ENCODE peak calls at places on chromosomes 11 and 22, in six cellular contexts. One of them, this sample, is unnamed.

GRCh38 chr11:19792510-19792909 is 79.9 kb downstream of the NAV2 start:
- DNase-seq in pancreas: no peak
- DNase-seq in breast epithelium: no peak
- DNase-seq in KBM-7: no peak
- DNase-seq in fibroblast of villous mesenchyme: peak; percentile 89
- DNase-seq in GM19239: no peak
- DNase-seq in this sample: no peak

GRCh38 chr11:67266424-67267187 is at the start of gene GRK2:
- DNase-seq in pancreas: peak; percentile 86
- DNase-seq in fibroblast of villous mesenchyme: peak; percentile 44
- DNase-seq in KBM-7: no peak
- DNase-seq in breast epithelium: no peak
- DNase-seq in GM19239: no peak
- DNase-seq in this sample: peak; percentile 60

GRCh38 chr22:27715078-27715477 is 86.5 kb downstream of the MN1 start:
- DNase-seq in pancreas: no peak
- DNase-seq in fibroblast of villous mesenchyme: no peak
- DNase-seq in breast epithelium: no peak
- DNase-seq in GM19239: no peak
- DNase-seq in KBM-7: no peak
- DNase-seq in this sample: no peak

GRCh38 chr11:9091044-9091936 is at the start of gene SCUBE2:
- DNase-seq in pancreas: peak; percentile 72
- DNase-seq in GM19239: no peak
- DNase-seq in breast epithelium: no peak
- DNase-seq in KBM-7: no peak
- DNase-seq in fibroblast of villous mesenchyme: no peak
- DNase-seq in this sample: no peak

GRCh38 chr22:20284471-20285086 is 16.5 kb upstream of the RTN4R start:
- DNase-seq in KBM-7: no peak
- DNase-seq in fibroblast of villous mesenchyme: no peak
- DNase-seq in breast epithelium: no peak
- DNase-seq in GM19239: no peak
- DNase-seq in pancreas: no peak
- DNase-seq in this sample: no peak

GRCh38 chr11:103644676-103645075 is 391.8 kb upstream of the DDI1 start:
- DNase-seq in GM19239: no peak
- DNase-seq in fibroblast of villous mesenchyme: no peak
- DNase-seq in pancreas: no peak
- DNase-seq in breast epithelium: no peak
- DNase-seq in KBM-7: no peak
- DNase-seq in this sample: no peak

GRCh38 chr11:44774736-44775135 is 48.0 kb downstream of the TSPAN18 start:
- DNase-seq in GM19239: no peak
- DNase-seq in fibroblast of villous mesenchyme: no peak
- DNase-seq in pancreas: no peak
- DNase-seq in KBM-7: no peak
- DNase-seq in breast epithelium: no peak
- DNase-seq in this sample: no peak

GRCh38 chr11:116590844-116591575 is 181.8 kb downstream of the BUD13 start:
- DNase-seq in pancreas: no peak
- DNase-seq in fibroblast of villous mesenchyme: no peak
- DNase-seq in breast epithelium: no peak
- DNase-seq in GM19239: no peak
- DNase-seq in KBM-7: no peak
- DNase-seq in this sample: no peak

GRCh38 chr22:29457730-29458129 is 19.3 kb downstream of the RFPL1 start:
- DNase-seq in fibroblast of villous mesenchyme: peak; percentile 50
- DNase-seq in KBM-7: peak; percentile 47
- DNase-seq in pancreas: no peak
- DNase-seq in breast epithelium: no peak
- DNase-seq in GM19239: peak; percentile 75
- DNase-seq in this sample: peak; percentile 47

GRCh38 chr11:57432714-57433163 is 5.8 kb upstream of the SLC43A3 start:
- DNase-seq in pancreas: no peak
- DNase-seq in KBM-7: peak; percentile 92
- DNase-seq in breast epithelium: no peak
- DNase-seq in GM19239: no peak
- DNase-seq in fibroblast of villous mesenchyme: peak; percentile 96
- DNase-seq in this sample: peak; percentile 59

GRCh38 chr22:36419177-36419911 is 31.6 kb upstream of the MYH9 start:
- DNase-seq in fibroblast of villous mesenchyme: peak; percentile 100
- DNase-seq in KBM-7: no peak
- DNase-seq in breast epithelium: no peak
- DNase-seq in pancreas: no peak
- DNase-seq in GM19239: no peak
- DNase-seq in this sample: peak; percentile 20